ENCODE peak calls at places on chromosomes 3 and 15, in ten cellular contexts. One of them, this sample, is unnamed.

GRCh38 chr3:161420746-161421145 is 49.4 kb upstream of the SPTSSB start:
- DNase-seq in skeletal muscle cell: no peak
- DNase-seq in tibial artery: no peak
- DNase-seq in type B pancreatic cell: no peak
- DNase-seq in stimulated activated CD4-positive, alpha-beta T cell treated with anti-CD3 and anti-CD28 coated beads, Interleukin-4, amount 100 ng/mL, for 1 hour: no peak
- DNase-seq in activated CD4-positive, alpha-beta memory T cell treated with anti-CD3 and anti-CD28 coated beads, Interleukin-2, amount 10 ng/mL, durations not matched to agents 7 days and 5 days: no peak
- DNase-seq in Daoy: no peak
- DNase-seq in lower leg skin: no peak
- DNase-seq in ELF-1: peak; percentile 61
- DNase-seq in stimulated activated CD8-positive, alpha-beta memory T cell treated with anti-CD3 and anti-CD28 coated beads, Interleukin-12 subunit alpha, Interleukin-12 subunit beta, amount 100 ng/mL, for 4 hours: no peak
- DNase-seq in this sample: no peak

GRCh38 chr3:47482411-47482810 is 6.7 kb upstream of the SCAP start:
- DNase-seq in type B pancreatic cell: no peak
- DNase-seq in ELF-1: peak; percentile 32
- DNase-seq in stimulated activated CD8-positive, alpha-beta memory T cell treated with anti-CD3 and anti-CD28 coated beads, Interleukin-12 subunit alpha, Interleukin-12 subunit beta, amount 100 ng/mL, for 4 hours: no peak
- DNase-seq in skeletal muscle cell: no peak
- DNase-seq in lower leg skin: no peak
- DNase-seq in activated CD4-positive, alpha-beta memory T cell treated with anti-CD3 and anti-CD28 coated beads, Interleukin-2, amount 10 ng/mL, durations not matched to agents 7 days and 5 days: no peak
- DNase-seq in tibial artery: no peak
- DNase-seq in Daoy: no peak
- DNase-seq in stimulated activated CD4-positive, alpha-beta T cell treated with anti-CD3 and anti-CD28 coated beads, Interleukin-4, amount 100 ng/mL, for 1 hour: no peak
- DNase-seq in this sample: no peak

GRCh38 chr3:185654758-185655145 is 68.7 kb downstream of the SENP2 start:
- DNase-seq in ELF-1: no peak
- DNase-seq in Daoy: no peak
- DNase-seq in stimulated activated CD4-positive, alpha-beta T cell treated with anti-CD3 and anti-CD28 coated beads, Interleukin-4, amount 100 ng/mL, for 1 hour: no peak
- DNase-seq in tibial artery: no peak
- DNase-seq in activated CD4-positive, alpha-beta memory T cell treated with anti-CD3 and anti-CD28 coated beads, Interleukin-2, amount 10 ng/mL, durations not matched to agents 7 days and 5 days: no peak
- DNase-seq in type B pancreatic cell: no peak
- DNase-seq in skeletal muscle cell: no peak
- DNase-seq in lower leg skin: no peak
- DNase-seq in stimulated activated CD8-positive, alpha-beta memory T cell treated with anti-CD3 and anti-CD28 coated beads, Interleukin-12 subunit alpha, Interleukin-12 subunit beta, amount 100 ng/mL, for 4 hours: no peak
- DNase-seq in this sample: no peak

GRCh38 chr3:97949110-97949485 is 23.1 kb downstream of the RIOX2 start:
- DNase-seq in ELF-1: no peak
- DNase-seq in activated CD4-positive, alpha-beta memory T cell treated with anti-CD3 and anti-CD28 coated beads, Interleukin-2, amount 10 ng/mL, durations not matched to agents 7 days and 5 days: no peak
- DNase-seq in lower leg skin: no peak
- DNase-seq in tibial artery: no peak
- DNase-seq in Daoy: no peak
- DNase-seq in stimulated activated CD8-positive, alpha-beta memory T cell treated with anti-CD3 and anti-CD28 coated beads, Interleukin-12 subunit alpha, Interleukin-12 subunit beta, amount 100 ng/mL, for 4 hours: no peak
- DNase-seq in stimulated activated CD4-positive, alpha-beta T cell treated with anti-CD3 and anti-CD28 coated beads, Interleukin-4, amount 100 ng/mL, for 1 hour: no peak
- DNase-seq in type B pancreatic cell: no peak
- DNase-seq in skeletal muscle cell: no peak
- DNase-seq in this sample: no peak

GRCh38 chr3:126446301-126446700 is 29.4 kb downstream of the ZXDC start:
- DNase-seq in skeletal muscle cell: no peak
- DNase-seq in ELF-1: no peak
- DNase-seq in tibial artery: peak; percentile 54
- DNase-seq in type B pancreatic cell: no peak
- DNase-seq in stimulated activated CD4-positive, alpha-beta T cell treated with anti-CD3 and anti-CD28 coated beads, Interleukin-4, amount 100 ng/mL, for 1 hour: no peak
- DNase-seq in stimulated activated CD8-positive, alpha-beta memory T cell treated with anti-CD3 and anti-CD28 coated beads, Interleukin-12 subunit alpha, Interleukin-12 subunit beta, amount 100 ng/mL, for 4 hours: no peak
- DNase-seq in Daoy: no peak
- DNase-seq in lower leg skin: peak; percentile 76
- DNase-seq in activated CD4-positive, alpha-beta memory T cell treated with anti-CD3 and anti-CD28 coated beads, Interleukin-2, amount 10 ng/mL, durations not matched to agents 7 days and 5 days: peak; percentile 12
- DNase-seq in this sample: no peak

GRCh38 chr3:42501321-42501680 is 1.1 kb upstream of the VIPR1 start:
- DNase-seq in skeletal muscle cell: no peak
- DNase-seq in ELF-1: peak; percentile 57
- DNase-seq in tibial artery: no peak
- DNase-seq in type B pancreatic cell: peak; percentile 60
- DNase-seq in stimulated activated CD8-positive, alpha-beta memory T cell treated with anti-CD3 and anti-CD28 coated beads, Interleukin-12 subunit alpha, Interleukin-12 subunit beta, amount 100 ng/mL, for 4 hours: no peak
- DNase-seq in Daoy: no peak
- DNase-seq in activated CD4-positive, alpha-beta memory T cell treated with anti-CD3 and anti-CD28 coated beads, Interleukin-2, amount 10 ng/mL, durations not matched to agents 7 days and 5 days: no peak
- DNase-seq in stimulated activated CD4-positive, alpha-beta T cell treated with anti-CD3 and anti-CD28 coated beads, Interleukin-4, amount 100 ng/mL, for 1 hour: no peak
- DNase-seq in lower leg skin: peak; percentile 86
- DNase-seq in this sample: no peak

GRCh38 chr15:70521576-70522322 is 241.6 kb downstream of the UACA start:
- DNase-seq in lower leg skin: peak; percentile 80
- DNase-seq in type B pancreatic cell: no peak
- DNase-seq in stimulated activated CD4-positive, alpha-beta T cell treated with anti-CD3 and anti-CD28 coated beads, Interleukin-4, amount 100 ng/mL, for 1 hour: no peak
- DNase-seq in activated CD4-positive, alpha-beta memory T cell treated with anti-CD3 and anti-CD28 coated beads, Interleukin-2, amount 10 ng/mL, durations not matched to agents 7 days and 5 days: no peak
- DNase-seq in Daoy: no peak
- DNase-seq in tibial artery: no peak
- DNase-seq in skeletal muscle cell: no peak
- DNase-seq in ELF-1: no peak
- DNase-seq in stimulated activated CD8-positive, alpha-beta memory T cell treated with anti-CD3 and anti-CD28 coated beads, Interleukin-12 subunit alpha, Interleukin-12 subunit beta, amount 100 ng/mL, for 4 hours: no peak
- DNase-seq in this sample: no peak

GRCh38 chr15:33357845-33358244 is 47.1 kb downstream of the RYR3 start:
- DNase-seq in skeletal muscle cell: no peak
- DNase-seq in stimulated activated CD4-positive, alpha-beta T cell treated with anti-CD3 and anti-CD28 coated beads, Interleukin-4, amount 100 ng/mL, for 1 hour: no peak
- DNase-seq in stimulated activated CD8-positive, alpha-beta memory T cell treated with anti-CD3 and anti-CD28 coated beads, Interleukin-12 subunit alpha, Interleukin-12 subunit beta, amount 100 ng/mL, for 4 hours: no peak
- DNase-seq in ELF-1: no peak
- DNase-seq in type B pancreatic cell: no peak
- DNase-seq in Daoy: no peak
- DNase-seq in tibial artery: no peak
- DNase-seq in lower leg skin: no peak
- DNase-seq in activated CD4-positive, alpha-beta memory T cell treated with anti-CD3 and anti-CD28 coated beads, Interleukin-2, amount 10 ng/mL, durations not matched to agents 7 days and 5 days: no peak
- DNase-seq in this sample: no peak

GRCh38 chr3:111650378-111651275 is 55.5 kb upstream of the ZBED2 start:
- DNase-seq in type B pancreatic cell: no peak
- DNase-seq in ELF-1: no peak
- DNase-seq in activated CD4-positive, alpha-beta memory T cell treated with anti-CD3 and anti-CD28 coated beads, Interleukin-2, amount 10 ng/mL, durations not matched to agents 7 days and 5 days: no peak
- DNase-seq in lower leg skin: no peak
- DNase-seq in stimulated activated CD4-positive, alpha-beta T cell treated with anti-CD3 and anti-CD28 coated beads, Interleukin-4, amount 100 ng/mL, for 1 hour: no peak
- DNase-seq in tibial artery: no peak
- DNase-seq in skeletal muscle cell: no peak
- DNase-seq in Daoy: no peak
- DNase-seq in stimulated activated CD8-positive, alpha-beta memory T cell treated with anti-CD3 and anti-CD28 coated beads, Interleukin-12 subunit alpha, Interleukin-12 subunit beta, amount 100 ng/mL, for 4 hours: no peak
- DNase-seq in this sample: no peak

GRCh38 chr15:40150163-40150925 is 10.5 kb upstream of the BUB1B start:
- DNase-seq in stimulated activated CD4-positive, alpha-beta T cell treated with anti-CD3 and anti-CD28 coated beads, Interleukin-4, amount 100 ng/mL, for 1 hour: no peak
- DNase-seq in stimulated activated CD8-positive, alpha-beta memory T cell treated with anti-CD3 and anti-CD28 coated beads, Interleukin-12 subunit alpha, Interleukin-12 subunit beta, amount 100 ng/mL, for 4 hours: no peak
- DNase-seq in tibial artery: no peak
- DNase-seq in type B pancreatic cell: no peak
- DNase-seq in Daoy: peak; percentile 91
- DNase-seq in lower leg skin: no peak
- DNase-seq in skeletal muscle cell: peak; percentile 46
- DNase-seq in ELF-1: no peak
- DNase-seq in activated CD4-positive, alpha-beta memory T cell treated with anti-CD3 and anti-CD28 coated beads, Interleukin-2, amount 10 ng/mL, durations not matched to agents 7 days and 5 days: no peak
- DNase-seq in this sample: no peak

GRCh38 chr3:111676177-111677021 is 81.3 kb upstream of the ZBED2 start:
- DNase-seq in stimulated activated CD8-positive, alpha-beta memory T cell treated with anti-CD3 and anti-CD28 coated beads, Interleukin-12 subunit alpha, Interleukin-12 subunit beta, amount 100 ng/mL, for 4 hours: no peak
- DNase-seq in Daoy: peak; percentile 92
- DNase-seq in type B pancreatic cell: no peak
- DNase-seq in ELF-1: no peak
- DNase-seq in stimulated activated CD4-positive, alpha-beta T cell treated with anti-CD3 and anti-CD28 coated beads, Interleukin-4, amount 100 ng/mL, for 1 hour: no peak
- DNase-seq in activated CD4-positive, alpha-beta memory T cell treated with anti-CD3 and anti-CD28 coated beads, Interleukin-2, amount 10 ng/mL, durations not matched to agents 7 days and 5 days: peak; percentile 42
- DNase-seq in tibial artery: no peak
- DNase-seq in lower leg skin: no peak
- DNase-seq in skeletal muscle cell: no peak
- DNase-seq in this sample: no peak

GRCh38 chr15:23565395-23566069 is at the start of gene MKRN3:
- DNase-seq in stimulated activated CD4-positive, alpha-beta T cell treated with anti-CD3 and anti-CD28 coated beads, Interleukin-4, amount 100 ng/mL, for 1 hour: peak; percentile 36
- DNase-seq in lower leg skin: no peak
- DNase-seq in Daoy: peak; percentile 91
- DNase-seq in stimulated activated CD8-positive, alpha-beta memory T cell treated with anti-CD3 and anti-CD28 coated beads, Interleukin-12 subunit alpha, Interleukin-12 subunit beta, amount 100 ng/mL, for 4 hours: peak; percentile 0
- DNase-seq in activated CD4-positive, alpha-beta memory T cell treated with anti-CD3 and anti-CD28 coated beads, Interleukin-2, amount 10 ng/mL, durations not matched to agents 7 days and 5 days: peak; percentile 67
- DNase-seq in skeletal muscle cell: peak; percentile 7
- DNase-seq in ELF-1: no peak
- DNase-seq in tibial artery: no peak
- DNase-seq in type B pancreatic cell: no peak
- DNase-seq in this sample: peak; percentile 29

GRCh38 chr15:68191555-68191954 is 13.6 kb downstream of the CALML4 start:
- DNase-seq in stimulated activated CD4-positive, alpha-beta T cell treated with anti-CD3 and anti-CD28 coated beads, Interleukin-4, amount 100 ng/mL, for 1 hour: no peak
- DNase-seq in activated CD4-positive, alpha-beta memory T cell treated with anti-CD3 and anti-CD28 coated beads, Interleukin-2, amount 10 ng/mL, durations not matched to agents 7 days and 5 days: no peak
- DNase-seq in tibial artery: no peak
- DNase-seq in lower leg skin: no peak
- DNase-seq in ELF-1: no peak
- DNase-seq in type B pancreatic cell: no peak
- DNase-seq in Daoy: no peak
- DNase-seq in stimulated activated CD8-positive, alpha-beta memory T cell treated with anti-CD3 and anti-CD28 coated beads, Interleukin-12 subunit alpha, Interleukin-12 subunit beta, amount 100 ng/mL, for 4 hours: no peak
- DNase-seq in skeletal muscle cell: no peak
- DNase-seq in this sample: no peak

GRCh38 chr3:54917172-54917571 is 10.7 kb downstream of the LRTM1 start:
- DNase-seq in ELF-1: no peak
- DNase-seq in stimulated activated CD4-positive, alpha-beta T cell treated with anti-CD3 and anti-CD28 coated beads, Interleukin-4, amount 100 ng/mL, for 1 hour: no peak
- DNase-seq in Daoy: no peak
- DNase-seq in tibial artery: no peak
- DNase-seq in activated CD4-positive, alpha-beta memory T cell treated with anti-CD3 and anti-CD28 coated beads, Interleukin-2, amount 10 ng/mL, durations not matched to agents 7 days and 5 days: no peak
- DNase-seq in lower leg skin: no peak
- DNase-seq in skeletal muscle cell: no peak
- DNase-seq in stimulated activated CD8-positive, alpha-beta memory T cell treated with anti-CD3 and anti-CD28 coated beads, Interleukin-12 subunit alpha, Interleukin-12 subunit beta, amount 100 ng/mL, for 4 hours: no peak
- DNase-seq in type B pancreatic cell: no peak
- DNase-seq in this sample: no peak

GRCh38 chr15:88845616-88846015 is 42.4 kb downstream of the ACAN start:
- DNase-seq in ELF-1: no peak
- DNase-seq in tibial artery: no peak
- DNase-seq in stimulated activated CD8-positive, alpha-beta memory T cell treated with anti-CD3 and anti-CD28 coated beads, Interleukin-12 subunit alpha, Interleukin-12 subunit beta, amount 100 ng/mL, for 4 hours: no peak
- DNase-seq in lower leg skin: no peak
- DNase-seq in type B pancreatic cell: no peak
- DNase-seq in activated CD4-positive, alpha-beta memory T cell treated with anti-CD3 and anti-CD28 coated beads, Interleukin-2, amount 10 ng/mL, durations not matched to agents 7 days and 5 days: no peak
- DNase-seq in skeletal muscle cell: no peak
- DNase-seq in stimulated activated CD4-positive, alpha-beta T cell treated with anti-CD3 and anti-CD28 coated beads, Interleukin-4, amount 100 ng/mL, for 1 hour: no peak
- DNase-seq in Daoy: no peak
- DNase-seq in this sample: no peak

GRCh38 chr3:24259901-24260512 is 234.6 kb downstream of the THRB start:
- DNase-seq in skeletal muscle cell: no peak
- DNase-seq in ELF-1: no peak
- DNase-seq in type B pancreatic cell: no peak
- DNase-seq in stimulated activated CD4-positive, alpha-beta T cell treated with anti-CD3 and anti-CD28 coated beads, Interleukin-4, amount 100 ng/mL, for 1 hour: no peak
- DNase-seq in lower leg skin: no peak
- DNase-seq in activated CD4-positive, alpha-beta memory T cell treated with anti-CD3 and anti-CD28 coated beads, Interleukin-2, amount 10 ng/mL, durations not matched to agents 7 days and 5 days: no peak
- DNase-seq in stimulated activated CD8-positive, alpha-beta memory T cell treated with anti-CD3 and anti-CD28 coated beads, Interleukin-12 subunit alpha, Interleukin-12 subunit beta, amount 100 ng/mL, for 4 hours: no peak
- DNase-seq in tibial artery: peak; percentile 80
- DNase-seq in Daoy: peak; percentile 40
- DNase-seq in this sample: no peak